ENCODE peak calls at places on chromosome 15, in seven cellular contexts. One of them, this sample, is unnamed.

GRCh38 chr15:48002772-48003171 is 118.0 kb upstream of the SLC24A5 start:
- DNase-seq in neuronal stem cell: no peak
- DNase-seq in H9: no peak
- DNase-seq in IMR-90: no peak
- DNase-seq in mesenchymal stem cell: no peak
- DNase-seq in H1: no peak
- DNase-seq in mesendoderm: no peak
- DNase-seq in this sample: no peak

GRCh38 chr15:67812232-67812631 is 13.1 kb upstream of the SKOR1 start:
- DNase-seq in neuronal stem cell: no peak
- DNase-seq in H9: peak
- DNase-seq in mesenchymal stem cell: no peak
- DNase-seq in mesendoderm: no peak
- DNase-seq in H1: no peak
- DNase-seq in IMR-90: no peak
- DNase-seq in this sample: no peak

GRCh38 chr15:56234804-56235203 is 8.9 kb downstream of the RFX7 start:
- DNase-seq in H9: no peak
- DNase-seq in neuronal stem cell: no peak
- DNase-seq in mesenchymal stem cell: no peak
- DNase-seq in H1: no peak
- DNase-seq in mesendoderm: no peak
- DNase-seq in IMR-90: no peak
- DNase-seq in this sample: no peak

GRCh38 chr15:63712828-63713520 is 115.8 kb downstream of the FBXL22 start:
- DNase-seq in neuronal stem cell: no peak
- DNase-seq in IMR-90: no peak
- DNase-seq in H9: no peak
- DNase-seq in mesendoderm: no peak
- DNase-seq in mesenchymal stem cell: no peak
- DNase-seq in H1: no peak
- DNase-seq in this sample: no peak

GRCh38 chr15:58534556-58534955 is 102.8 kb downstream of the LIPC start:
- DNase-seq in mesenchymal stem cell: no peak
- DNase-seq in H1: no peak
- DNase-seq in H9: no peak
- DNase-seq in IMR-90: no peak
- DNase-seq in mesendoderm: no peak
- DNase-seq in neuronal stem cell: no peak
- DNase-seq in this sample: no peak

GRCh38 chr15:61051570-61052031 is 177.5 kb downstream of the RORA start:
- DNase-seq in mesendoderm: peak
- DNase-seq in H9: peak
- DNase-seq in H1: peak
- DNase-seq in mesenchymal stem cell: peak
- DNase-seq in neuronal stem cell: peak
- DNase-seq in IMR-90: peak
- DNase-seq in this sample: peak

GRCh38 chr15:81155375-81156218 is 21.5 kb downstream of the CFAP161 start:
- DNase-seq in mesendoderm: peak
- DNase-seq in mesenchymal stem cell: peak
- DNase-seq in H9: no peak
- DNase-seq in H1: no peak
- DNase-seq in IMR-90: peak
- DNase-seq in neuronal stem cell: no peak
- DNase-seq in this sample: peak

GRCh38 chr15:69609176-69609575 is 156.6 kb downstream of the RPLP1 start:
- DNase-seq in mesendoderm: no peak
- DNase-seq in H9: no peak
- DNase-seq in H1: no peak
- DNase-seq in mesenchymal stem cell: peak
- DNase-seq in neuronal stem cell: no peak
- DNase-seq in IMR-90: peak
- DNase-seq in this sample: peak

GRCh38 chr15:36334059-36334458 is 245.4 kb upstream of the CDIN1 start:
- DNase-seq in mesendoderm: peak
- DNase-seq in neuronal stem cell: no peak
- DNase-seq in mesenchymal stem cell: peak
- DNase-seq in H9: no peak
- DNase-seq in H1: no peak
- DNase-seq in IMR-90: peak
- DNase-seq in this sample: no peak

GRCh38 chr15:36330598-36330997 is 248.8 kb upstream of the CDIN1 start:
- DNase-seq in mesenchymal stem cell: no peak
- DNase-seq in mesendoderm: peak
- DNase-seq in neuronal stem cell: no peak
- DNase-seq in H9: no peak
- DNase-seq in H1: no peak
- DNase-seq in IMR-90: no peak
- DNase-seq in this sample: no peak

GRCh38 chr15:36332896-36333295 is 246.5 kb upstream of the CDIN1 start:
- DNase-seq in IMR-90: no peak
- DNase-seq in mesendoderm: no peak
- DNase-seq in neuronal stem cell: no peak
- DNase-seq in mesenchymal stem cell: no peak
- DNase-seq in H9: no peak
- DNase-seq in H1: no peak
- DNase-seq in this sample: no peak

GRCh38 chr15:36331531-36332275 is 247.7 kb upstream of the CDIN1 start:
- DNase-seq in H1: no peak
- DNase-seq in IMR-90: no peak
- DNase-seq in neuronal stem cell: no peak
- DNase-seq in H9: no peak
- DNase-seq in mesenchymal stem cell: peak
- DNase-seq in mesendoderm: no peak
- DNase-seq in this sample: no peak

GRCh38 chr15:36332301-36332700 is 247.1 kb upstream of the CDIN1 start:
- DNase-seq in H1: no peak
- DNase-seq in neuronal stem cell: no peak
- DNase-seq in IMR-90: peak
- DNase-seq in H9: no peak
- DNase-seq in mesendoderm: peak
- DNase-seq in mesenchymal stem cell: peak
- DNase-seq in this sample: no peak
- H3K4ac ChIP-seq in H1: no peak
- H3K4ac ChIP-seq in neuronal stem cell: no peak
- H3K4ac ChIP-seq in IMR-90: no peak
- H3K4ac ChIP-seq in H9: no peak
- H3K4ac ChIP-seq in mesendoderm: no peak
- H3K4ac ChIP-seq in mesenchymal stem cell: no peak
- H3K4ac ChIP-seq in this sample: no peak

DNA sequence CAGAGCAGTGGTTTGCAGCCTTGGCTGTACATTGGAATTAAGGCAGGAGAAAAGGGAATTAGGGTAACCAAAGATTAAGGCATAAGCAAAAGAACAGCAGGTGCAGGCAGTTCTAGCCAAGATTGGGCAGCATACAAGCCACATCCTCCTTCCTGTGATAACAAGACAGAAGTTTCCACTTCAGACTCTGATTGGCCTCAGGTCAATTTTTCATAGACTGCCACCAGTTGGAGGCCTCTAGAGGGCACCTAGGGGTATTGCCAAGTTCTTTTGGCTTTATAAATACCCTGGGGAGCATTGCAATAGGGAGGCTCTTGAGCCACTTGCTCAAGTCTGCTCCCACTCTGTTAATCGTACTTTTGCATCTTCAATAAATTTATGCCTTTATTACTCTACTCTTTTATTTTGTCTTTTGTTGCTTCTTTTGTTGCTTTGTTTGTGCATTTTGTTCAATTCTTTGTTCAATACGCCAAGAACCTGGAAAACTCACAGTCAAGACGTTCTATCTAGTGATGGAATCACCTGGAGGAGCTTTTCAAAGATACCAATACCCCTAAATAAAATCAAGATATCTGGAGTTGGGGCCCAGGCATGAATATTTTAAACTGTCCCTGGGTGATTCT is 32.2 kb upstream of the FMN1 start:
- DNase-seq in H9: peak
- DNase-seq in mesenchymal stem cell: peak
- DNase-seq in mesendoderm: peak
- DNase-seq in IMR-90: no peak
- DNase-seq in neuronal stem cell: no peak
- DNase-seq in H1: no peak
- DNase-seq in this sample: peak
- H3K4me2 ChIP-seq in H9: no peak
- H3K4me2 ChIP-seq in mesenchymal stem cell: no peak
- H3K4me2 ChIP-seq in mesendoderm: no peak
- H3K4me2 ChIP-seq in IMR-90: no peak
- H3K4me2 ChIP-seq in neuronal stem cell: no peak
- H3K4me2 ChIP-seq in H1: no peak
- H3K4me2 ChIP-seq in this sample: no peak

DNA sequence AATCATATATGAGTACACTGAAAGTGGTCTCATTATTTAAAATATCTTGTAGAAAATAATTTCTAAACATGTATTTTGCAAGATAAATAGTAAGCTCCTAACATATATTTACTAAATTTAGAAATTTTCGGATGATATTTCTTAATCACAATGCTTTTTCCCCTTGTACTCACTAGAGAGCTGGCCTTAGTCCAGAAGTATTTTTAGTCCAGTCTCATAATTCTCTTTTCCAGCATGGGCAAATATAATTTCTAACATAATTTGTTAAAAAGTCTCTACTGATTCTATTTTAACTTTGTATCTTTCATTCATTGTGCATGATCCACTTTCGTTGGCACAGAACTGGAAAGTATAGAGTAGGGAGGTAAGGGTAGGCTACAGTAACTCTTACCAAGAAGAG is 39.2 kb downstream of the FGF7 start:
- DNase-seq in mesendoderm: no peak
- DNase-seq in neuronal stem cell: no peak
- DNase-seq in H9: no peak
- DNase-seq in IMR-90: no peak
- DNase-seq in mesenchymal stem cell: no peak
- DNase-seq in H1: no peak
- DNase-seq in this sample: no peak
- H3K4ac ChIP-seq in mesendoderm: no peak
- H3K4ac ChIP-seq in neuronal stem cell: no peak
- H3K4ac ChIP-seq in H9: no peak
- H3K4ac ChIP-seq in IMR-90: no peak
- H3K4ac ChIP-seq in mesenchymal stem cell: no peak
- H3K4ac ChIP-seq in H1: no peak
- H3K4ac ChIP-seq in this sample: no peak

DNA sequence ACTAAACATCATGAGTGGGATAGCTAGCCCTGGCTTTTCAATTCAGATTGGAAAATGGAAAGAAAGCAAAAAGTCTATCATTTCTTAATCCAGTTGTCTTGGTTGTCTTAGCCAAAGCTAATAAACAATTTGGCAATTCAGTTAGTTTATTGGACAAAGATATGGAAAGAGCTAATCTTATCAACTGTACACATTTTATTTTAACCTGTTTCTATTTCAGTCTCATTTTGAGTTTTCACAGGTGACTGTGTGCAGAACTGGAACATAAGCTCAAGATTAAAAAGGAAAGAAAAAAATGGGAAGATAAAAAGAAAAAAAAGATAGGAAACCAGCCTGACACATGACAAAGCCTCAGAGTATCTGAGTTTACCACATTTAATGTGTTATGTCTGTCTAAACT is 642.6 kb downstream of the SQOR start:
- DNase-seq in H1: no peak
- DNase-seq in neuronal stem cell: no peak
- DNase-seq in mesendoderm: no peak
- DNase-seq in mesenchymal stem cell: no peak
- DNase-seq in IMR-90: no peak
- DNase-seq in H9: no peak
- DNase-seq in this sample: no peak
- H3K4me2 ChIP-seq in H1: no peak
- H3K4me2 ChIP-seq in neuronal stem cell: no peak
- H3K4me2 ChIP-seq in mesendoderm: no peak
- H3K4me2 ChIP-seq in mesenchymal stem cell: no peak
- H3K4me2 ChIP-seq in IMR-90: no peak
- H3K4me2 ChIP-seq in H9: no peak
- H3K4me2 ChIP-seq in this sample: no peak

DNA sequence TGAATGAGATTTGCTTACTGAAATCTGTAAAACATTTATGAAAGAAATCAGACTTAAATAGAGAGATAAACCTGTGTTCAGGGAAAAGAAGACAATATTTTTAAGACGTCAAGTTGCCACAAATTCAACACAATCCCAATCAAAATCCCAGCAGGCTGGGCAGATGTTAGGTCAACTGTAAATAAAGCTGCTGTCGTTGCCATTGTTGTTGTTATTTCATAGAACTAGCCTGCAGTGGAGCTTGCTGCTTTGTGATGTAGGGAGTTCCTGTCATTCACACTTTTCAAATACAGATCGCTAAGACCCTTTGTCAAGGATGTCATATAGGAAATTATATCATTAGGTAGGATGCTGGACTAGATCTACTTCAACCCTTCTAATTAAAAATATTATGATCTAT is 123.1 kb downstream of the NEO1 start:
- DNase-seq in neuronal stem cell: no peak
- DNase-seq in mesendoderm: no peak
- DNase-seq in IMR-90: no peak
- DNase-seq in mesenchymal stem cell: no peak
- DNase-seq in H1: no peak
- DNase-seq in H9: no peak
- DNase-seq in this sample: no peak
- H3K4ac ChIP-seq in neuronal stem cell: no peak
- H3K4ac ChIP-seq in mesendoderm: no peak
- H3K4ac ChIP-seq in IMR-90: no peak
- H3K4ac ChIP-seq in mesenchymal stem cell: no peak
- H3K4ac ChIP-seq in H1: no peak
- H3K4ac ChIP-seq in H9: no peak
- H3K4ac ChIP-seq in this sample: no peak

GRCh38 chr15:85977586-85977985 is 102.1 kb upstream of the AGBL1 start:
- DNase-seq in H9: no peak
- DNase-seq in mesenchymal stem cell: no peak
- DNase-seq in IMR-90: no peak
- DNase-seq in neuronal stem cell: no peak
- DNase-seq in mesendoderm: no peak
- DNase-seq in H1: no peak
- DNase-seq in this sample: no peak

GRCh38 chr15:85979929-85980328 is 99.7 kb upstream of the AGBL1 start:
- DNase-seq in IMR-90: no peak
- DNase-seq in mesenchymal stem cell: no peak
- DNase-seq in H9: no peak
- DNase-seq in mesendoderm: no peak
- DNase-seq in neuronal stem cell: no peak
- DNase-seq in H1: no peak
- DNase-seq in this sample: no peak

GRCh38 chr15:85976102-85976501 is 103.6 kb upstream of the AGBL1 start:
- DNase-seq in H9: no peak
- DNase-seq in IMR-90: no peak
- DNase-seq in mesenchymal stem cell: no peak
- DNase-seq in neuronal stem cell: no peak
- DNase-seq in H1: no peak
- DNase-seq in mesendoderm: no peak
- DNase-seq in this sample: no peak

GRCh38 chr15:85976986-85977385 is 102.7 kb upstream of the AGBL1 start:
- DNase-seq in H1: no peak
- DNase-seq in neuronal stem cell: no peak
- DNase-seq in IMR-90: no peak
- DNase-seq in mesendoderm: no peak
- DNase-seq in mesenchymal stem cell: no peak
- DNase-seq in H9: no peak
- DNase-seq in this sample: peak

GRCh38 chr15:85980946-85981345 is 98.7 kb upstream of the AGBL1 start:
- DNase-seq in H1: no peak
- DNase-seq in mesendoderm: no peak
- DNase-seq in IMR-90: no peak
- DNase-seq in mesenchymal stem cell: no peak
- DNase-seq in H9: no peak
- DNase-seq in neuronal stem cell: no peak
- DNase-seq in this sample: no peak
- H3K4me2 ChIP-seq in H1: no peak
- H3K4me2 ChIP-seq in mesendoderm: no peak
- H3K4me2 ChIP-seq in IMR-90: no peak
- H3K4me2 ChIP-seq in mesenchymal stem cell: no peak
- H3K4me2 ChIP-seq in H9: no peak
- H3K4me2 ChIP-seq in neuronal stem cell: no peak
- H3K4me2 ChIP-seq in this sample: no peak

GRCh38 chr15:42471002-42471401 is 19.9 kb downstream of the ZNF106 start:
- DNase-seq in mesenchymal stem cell: no peak
- DNase-seq in neuronal stem cell: no peak
- DNase-seq in H1: no peak
- DNase-seq in H9: no peak
- DNase-seq in IMR-90: no peak
- DNase-seq in mesendoderm: no peak
- DNase-seq in this sample: no peak
- H3K4ac ChIP-seq in mesenchymal stem cell: no peak
- H3K4ac ChIP-seq in neuronal stem cell: no peak
- H3K4ac ChIP-seq in H1: no peak
- H3K4ac ChIP-seq in H9: no peak
- H3K4ac ChIP-seq in IMR-90: no peak
- H3K4ac ChIP-seq in mesendoderm: no peak
- H3K4ac ChIP-seq in this sample: no peak